ENCODE peak calls at places on chromosomes 16 and 17, in eight cellular contexts. One of them, this sample, is unnamed.

GRCh38 chr17:1231456-1231855 is 38.8 kb upstream of the BHLHA9 start:
- DNase-seq in pancreas: no peak
- DNase-seq in tibial artery: peak
- DNase-seq in fibroblast of the aortic adventitia: no peak
- DNase-seq in kidney epithelial cell: no peak
- DNase-seq in uterus: no peak
- DNase-seq in GM12864: no peak
- DNase-seq in astrocyte of the spinal cord: no peak
- DNase-seq in this sample: no peak

GRCh38 chr17:17351901-17352781 is 49.0 kb downstream of the NT5M start:
- DNase-seq in GM12864: no peak
- DNase-seq in uterus: no peak
- DNase-seq in fibroblast of the aortic adventitia: no peak
- DNase-seq in pancreas: peak
- DNase-seq in kidney epithelial cell: no peak
- DNase-seq in astrocyte of the spinal cord: peak
- DNase-seq in tibial artery: no peak
- DNase-seq in this sample: no peak

GRCh38 chr17:65537845-65538678 is 23.4 kb downstream of the AXIN2 start:
- DNase-seq in kidney epithelial cell: no peak
- DNase-seq in astrocyte of the spinal cord: no peak
- DNase-seq in uterus: no peak
- DNase-seq in GM12864: no peak
- DNase-seq in fibroblast of the aortic adventitia: no peak
- DNase-seq in pancreas: no peak
- DNase-seq in tibial artery: no peak
- DNase-seq in this sample: no peak

GRCh38 chr16:74862743-74863244 is 88.2 kb upstream of the FA2H start:
- DNase-seq in uterus: no peak
- DNase-seq in astrocyte of the spinal cord: peak
- DNase-seq in kidney epithelial cell: peak
- DNase-seq in fibroblast of the aortic adventitia: peak
- DNase-seq in tibial artery: no peak
- DNase-seq in GM12864: no peak
- DNase-seq in pancreas: no peak
- DNase-seq in this sample: no peak

GRCh38 chr17:73349138-73349537 is 37.3 kb upstream of the CDC42EP4 start:
- DNase-seq in GM12864: no peak
- DNase-seq in tibial artery: no peak
- DNase-seq in uterus: no peak
- DNase-seq in fibroblast of the aortic adventitia: peak
- DNase-seq in pancreas: no peak
- DNase-seq in kidney epithelial cell: no peak
- DNase-seq in astrocyte of the spinal cord: no peak
- DNase-seq in this sample: no peak

GRCh38 chr17:29958947-29959657 is 17.7 kb downstream of the EFCAB5 start:
- DNase-seq in kidney epithelial cell: no peak
- DNase-seq in astrocyte of the spinal cord: peak
- DNase-seq in uterus: no peak
- DNase-seq in tibial artery: no peak
- DNase-seq in pancreas: no peak
- DNase-seq in GM12864: no peak
- DNase-seq in fibroblast of the aortic adventitia: peak
- DNase-seq in this sample: no peak

GRCh38 chr16:89325861-89326471 is 108.5 kb downstream of the ZNF778 start:
- DNase-seq in kidney epithelial cell: no peak
- DNase-seq in GM12864: no peak
- DNase-seq in pancreas: no peak
- DNase-seq in uterus: peak
- DNase-seq in fibroblast of the aortic adventitia: peak
- DNase-seq in astrocyte of the spinal cord: peak
- DNase-seq in tibial artery: peak
- DNase-seq in this sample: no peak

GRCh38 chr16:11100239-11100750 is 155.7 kb downstream of the SOCS1 start:
- DNase-seq in uterus: peak
- DNase-seq in kidney epithelial cell: no peak
- DNase-seq in tibial artery: peak
- DNase-seq in fibroblast of the aortic adventitia: peak
- DNase-seq in pancreas: no peak
- DNase-seq in astrocyte of the spinal cord: peak
- DNase-seq in GM12864: no peak
- DNase-seq in this sample: no peak

GRCh38 chr17:5837055-5837491 is 233.1 kb upstream of the WSCD1 start:
- DNase-seq in astrocyte of the spinal cord: peak
- DNase-seq in tibial artery: no peak
- DNase-seq in GM12864: no peak
- DNase-seq in fibroblast of the aortic adventitia: peak
- DNase-seq in uterus: no peak
- DNase-seq in pancreas: no peak
- DNase-seq in kidney epithelial cell: peak
- DNase-seq in this sample: no peak

GRCh38 chr17:79785900-79786810 is 8.2 kb downstream of the CBX2 start:
- DNase-seq in kidney epithelial cell: no peak
- DNase-seq in GM12864: no peak
- DNase-seq in tibial artery: no peak
- DNase-seq in astrocyte of the spinal cord: no peak
- DNase-seq in pancreas: peak
- DNase-seq in uterus: no peak
- DNase-seq in fibroblast of the aortic adventitia: no peak
- DNase-seq in this sample: no peak

GRCh38 chr17:3512512-3513171 is 36.8 kb downstream of the ASPA start:
- DNase-seq in tibial artery: peak
- DNase-seq in kidney epithelial cell: no peak
- DNase-seq in fibroblast of the aortic adventitia: peak
- DNase-seq in uterus: peak
- DNase-seq in GM12864: no peak
- DNase-seq in astrocyte of the spinal cord: peak
- DNase-seq in pancreas: peak
- DNase-seq in this sample: peak

GRCh38 chr17:30476726-30477082 is 504 bp upstream of the GOSR1 start:
- DNase-seq in pancreas: no peak
- DNase-seq in tibial artery: no peak
- DNase-seq in kidney epithelial cell: no peak
- DNase-seq in astrocyte of the spinal cord: no peak
- DNase-seq in fibroblast of the aortic adventitia: no peak
- DNase-seq in uterus: no peak
- DNase-seq in GM12864: no peak
- DNase-seq in this sample: no peak

GRCh38 chr17:16937431-16937830 is 34.5 kb downstream of the TNFRSF13B start:
- DNase-seq in uterus: no peak
- DNase-seq in pancreas: no peak
- DNase-seq in fibroblast of the aortic adventitia: no peak
- DNase-seq in GM12864: no peak
- DNase-seq in astrocyte of the spinal cord: no peak
- DNase-seq in kidney epithelial cell: no peak
- DNase-seq in tibial artery: no peak
- DNase-seq in this sample: no peak

DNA sequence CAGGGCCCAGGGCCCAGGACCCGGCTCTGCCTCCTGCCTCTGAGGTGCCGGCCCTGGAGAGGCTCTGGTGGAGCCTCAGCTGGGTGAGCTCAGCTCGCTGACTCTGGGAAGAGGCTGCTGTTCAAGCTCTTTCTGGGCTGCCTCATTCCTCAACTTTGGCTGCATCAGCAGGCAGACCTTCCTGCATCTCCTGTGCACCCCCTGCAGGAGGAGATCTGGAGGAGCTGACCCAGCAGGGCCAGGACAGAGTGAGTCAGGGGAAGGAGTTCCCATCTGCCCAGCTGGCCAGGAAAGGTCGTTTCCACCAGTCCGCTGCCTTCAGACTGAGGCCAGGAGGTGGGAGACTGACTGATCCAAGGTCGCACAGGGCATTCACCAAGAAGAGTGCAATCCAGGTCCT is 10.7 kb downstream of the CRHR1 start:
- DNase-seq in tibial artery: no peak
- DNase-seq in fibroblast of the aortic adventitia: no peak
- DNase-seq in pancreas: no peak
- DNase-seq in GM12864: no peak
- DNase-seq in astrocyte of the spinal cord: no peak
- DNase-seq in kidney epithelial cell: no peak
- DNase-seq in uterus: no peak
- DNase-seq in this sample: no peak
- TF ChIP-seq CTCF in tibial artery: no peak
- TF ChIP-seq CTCF in fibroblast of the aortic adventitia: no peak
- TF ChIP-seq CTCF in pancreas: no peak
- TF ChIP-seq CTCF in GM12864: no peak
- TF ChIP-seq CTCF in astrocyte of the spinal cord: no peak
- TF ChIP-seq CTCF in kidney epithelial cell: no peak
- TF ChIP-seq CTCF in uterus: no peak
- TF ChIP-seq CTCF in this sample: peak

GRCh38 chr16:66695474-66695934 is 1.0 kb downstream of the CMTM4 start:
- DNase-seq in kidney epithelial cell: no peak
- DNase-seq in fibroblast of the aortic adventitia: no peak
- DNase-seq in astrocyte of the spinal cord: no peak
- DNase-seq in tibial artery: no peak
- DNase-seq in uterus: no peak
- DNase-seq in GM12864: no peak
- DNase-seq in pancreas: no peak
- DNase-seq in this sample: no peak
- H3K4me3 ChIP-seq in kidney epithelial cell: peak
- H3K4me3 ChIP-seq in fibroblast of the aortic adventitia: peak
- H3K4me3 ChIP-seq in astrocyte of the spinal cord: peak
- H3K4me3 ChIP-seq in tibial artery: peak
- H3K4me3 ChIP-seq in uterus: peak
- H3K4me3 ChIP-seq in GM12864: no peak
- H3K4me3 ChIP-seq in pancreas: peak
- H3K4me3 ChIP-seq in this sample: peak

GRCh38 chr16:30619643-30620042 is 9.5 kb upstream of the ZNF689 start:
- DNase-seq in GM12864: no peak
- DNase-seq in tibial artery: no peak
- DNase-seq in uterus: no peak
- DNase-seq in kidney epithelial cell: no peak
- DNase-seq in fibroblast of the aortic adventitia: no peak
- DNase-seq in pancreas: no peak
- DNase-seq in astrocyte of the spinal cord: no peak
- DNase-seq in this sample: no peak

GRCh38 chr16:30619207-30619606 is 9.0 kb upstream of the ZNF689 start:
- DNase-seq in tibial artery: no peak
- DNase-seq in fibroblast of the aortic adventitia: peak
- DNase-seq in GM12864: no peak
- DNase-seq in pancreas: no peak
- DNase-seq in uterus: no peak
- DNase-seq in kidney epithelial cell: no peak
- DNase-seq in astrocyte of the spinal cord: no peak
- DNase-seq in this sample: no peak

GRCh38 chr16:30609928-30610839 is at the start of gene ZNF689:
- DNase-seq in pancreas: peak
- DNase-seq in uterus: peak
- DNase-seq in fibroblast of the aortic adventitia: peak
- DNase-seq in astrocyte of the spinal cord: peak
- DNase-seq in GM12864: peak
- DNase-seq in kidney epithelial cell: peak
- DNase-seq in tibial artery: peak
- DNase-seq in this sample: peak

GRCh38 chr16:30615358-30616076 is 5.3 kb upstream of the ZNF689 start:
- DNase-seq in uterus: no peak
- DNase-seq in GM12864: peak
- DNase-seq in tibial artery: peak
- DNase-seq in pancreas: no peak
- DNase-seq in astrocyte of the spinal cord: no peak
- DNase-seq in fibroblast of the aortic adventitia: peak
- DNase-seq in kidney epithelial cell: no peak
- DNase-seq in this sample: no peak
- TF ChIP-seq CTCF in uterus: no peak
- TF ChIP-seq CTCF in GM12864: peak
- TF ChIP-seq CTCF in tibial artery: peak
- TF ChIP-seq CTCF in pancreas: no peak
- TF ChIP-seq CTCF in astrocyte of the spinal cord: peak
- TF ChIP-seq CTCF in fibroblast of the aortic adventitia: peak
- TF ChIP-seq CTCF in kidney epithelial cell: peak
- TF ChIP-seq CTCF in this sample: peak

GRCh38 chr17:8079291-8080207 is 8.0 kb downstream of the ALOX12B start:
- DNase-seq in pancreas: peak
- DNase-seq in GM12864: peak
- DNase-seq in uterus: peak
- DNase-seq in astrocyte of the spinal cord: peak
- DNase-seq in fibroblast of the aortic adventitia: peak
- DNase-seq in kidney epithelial cell: no peak
- DNase-seq in tibial artery: peak
- DNase-seq in this sample: no peak
- H3K4me3 ChIP-seq in pancreas: peak
- H3K4me3 ChIP-seq in GM12864: peak
- H3K4me3 ChIP-seq in uterus: peak
- H3K4me3 ChIP-seq in astrocyte of the spinal cord: peak
- H3K4me3 ChIP-seq in fibroblast of the aortic adventitia: peak
- H3K4me3 ChIP-seq in kidney epithelial cell: peak
- H3K4me3 ChIP-seq in tibial artery: peak
- H3K4me3 ChIP-seq in this sample: peak

This sample was measured in AG04449.